ENCODE peak calls at places on chromosomes 12 and 14, in five cellular contexts. One of them, this sample, is unnamed.

GRCh38 chr14:65073605-65074201 is 28.6 kb downstream of the MAX start:
- DNase-seq in nephron progenitor cell: no peak
- DNase-seq in esophagus muscularis mucosa: no peak
- DNase-seq in GM23338: no peak
- DNase-seq in GM12865: no peak
- DNase-seq in this sample: no peak

GRCh38 chr12:112418248-112418595 is 525 bp upstream of the PTPN11 start:
- DNase-seq in GM23338: no peak
- DNase-seq in nephron progenitor cell: no peak
- DNase-seq in GM12865: peak
- DNase-seq in esophagus muscularis mucosa: no peak
- DNase-seq in this sample: no peak

GRCh38 chr14:68941820-68942219 is 37.3 kb downstream of the ACTN1 start:
- DNase-seq in GM23338: peak
- DNase-seq in nephron progenitor cell: no peak
- DNase-seq in esophagus muscularis mucosa: no peak
- DNase-seq in GM12865: no peak
- DNase-seq in this sample: no peak

GRCh38 chr12:69510176-69510827 is 40.1 kb downstream of the FRS2 start:
- DNase-seq in nephron progenitor cell: no peak
- DNase-seq in GM12865: no peak
- DNase-seq in GM23338: no peak
- DNase-seq in esophagus muscularis mucosa: no peak
- DNase-seq in this sample: no peak

GRCh38 chr12:19894803-19895202 is 455.5 kb downstream of the AEBP2 start:
- DNase-seq in esophagus muscularis mucosa: no peak
- DNase-seq in GM12865: peak
- DNase-seq in nephron progenitor cell: no peak
- DNase-seq in GM23338: no peak
- DNase-seq in this sample: peak

GRCh38 chr12:105831372-105831771 is 307.4 kb downstream of the NUAK1 start:
- DNase-seq in esophagus muscularis mucosa: peak
- DNase-seq in GM23338: peak
- DNase-seq in nephron progenitor cell: no peak
- DNase-seq in GM12865: no peak
- DNase-seq in this sample: no peak

GRCh38 chr12:104694711-104695110 is 238.0 kb downstream of the CHST11 start:
- DNase-seq in GM23338: no peak
- DNase-seq in GM12865: no peak
- DNase-seq in nephron progenitor cell: no peak
- DNase-seq in esophagus muscularis mucosa: no peak
- DNase-seq in this sample: no peak

GRCh38 chr12:100473716-100474150 is at the start of gene NR1H4:
- DNase-seq in GM12865: no peak
- DNase-seq in esophagus muscularis mucosa: no peak
- DNase-seq in nephron progenitor cell: no peak
- DNase-seq in GM23338: no peak
- DNase-seq in this sample: no peak

GRCh38 chr12:115799610-115800009 is 477.9 kb downstream of the MED13L start:
- DNase-seq in esophagus muscularis mucosa: no peak
- DNase-seq in nephron progenitor cell: no peak
- DNase-seq in GM12865: no peak
- DNase-seq in GM23338: no peak
- DNase-seq in this sample: no peak

GRCh38 chr12:33944703-33945437 is 77.4 kb upstream of the ALG10 start:
- DNase-seq in esophagus muscularis mucosa: no peak
- DNase-seq in GM12865: no peak
- DNase-seq in nephron progenitor cell: no peak
- DNase-seq in GM23338: peak
- DNase-seq in this sample: no peak

GRCh38 chr14:91094772-91095171 is 19.1 kb upstream of the DGLUCY start:
- DNase-seq in esophagus muscularis mucosa: no peak
- DNase-seq in nephron progenitor cell: no peak
- DNase-seq in GM12865: no peak
- DNase-seq in GM23338: no peak
- DNase-seq in this sample: no peak

GRCh38 chr12:39393890-39394289 is 49.0 kb downstream of the KIF21A start:
- DNase-seq in GM23338: peak
- DNase-seq in nephron progenitor cell: no peak
- DNase-seq in esophagus muscularis mucosa: no peak
- DNase-seq in GM12865: no peak
- DNase-seq in this sample: no peak

GRCh38 chr12:92257261-92257660 is 111.6 kb upstream of the BTG1 start:
- DNase-seq in GM12865: no peak
- DNase-seq in GM23338: no peak
- DNase-seq in nephron progenitor cell: no peak
- DNase-seq in esophagus muscularis mucosa: no peak
- DNase-seq in this sample: no peak

GRCh38 chr14:30243805-30244204 is 315.2 kb upstream of the G2E3 start:
- DNase-seq in GM12865: no peak
- DNase-seq in GM23338: no peak
- DNase-seq in nephron progenitor cell: no peak
- DNase-seq in esophagus muscularis mucosa: no peak
- DNase-seq in this sample: no peak

GRCh38 chr12:9237286-9237685 is 29.1 kb upstream of the PZP start:
- DNase-seq in GM23338: no peak
- DNase-seq in GM12865: no peak
- DNase-seq in nephron progenitor cell: no peak
- DNase-seq in esophagus muscularis mucosa: no peak
- DNase-seq in this sample: no peak

GRCh38 chr12:99752740-99753139 is 105.2 kb downstream of the GARIN6 start:
- DNase-seq in GM12865: no peak
- DNase-seq in esophagus muscularis mucosa: no peak
- DNase-seq in nephron progenitor cell: no peak
- DNase-seq in GM23338: no peak
- DNase-seq in this sample: no peak

GRCh38 chr14:36955967-36956366 is 216.4 kb downstream of the SLC25A21 start:
- DNase-seq in esophagus muscularis mucosa: no peak
- DNase-seq in GM12865: no peak
- DNase-seq in GM23338: no peak
- DNase-seq in nephron progenitor cell: no peak
- DNase-seq in this sample: no peak

GRCh38 chr12:20946732-20947131 is 136.2 kb downstream of the SLCO1B3 start:
- DNase-seq in GM12865: peak
- DNase-seq in nephron progenitor cell: peak
- DNase-seq in esophagus muscularis mucosa: no peak
- DNase-seq in GM23338: peak
- DNase-seq in this sample: peak

GRCh38 chr14:104461676-104462443 is 117.7 kb upstream of the C14orf180 start:
- DNase-seq in nephron progenitor cell: peak
- DNase-seq in esophagus muscularis mucosa: no peak
- DNase-seq in GM12865: no peak
- DNase-seq in GM23338: peak
- DNase-seq in this sample: no peak

GRCh38 chr12:72323881-72324280 is 51.7 kb downstream of the TRHDE start:
- DNase-seq in esophagus muscularis mucosa: no peak
- DNase-seq in nephron progenitor cell: no peak
- DNase-seq in GM12865: no peak
- DNase-seq in GM23338: no peak
- DNase-seq in this sample: no peak

GRCh38 chr12:64042901-64043300 is 179.2 kb downstream of the KICS2 start:
- DNase-seq in GM12865: no peak
- DNase-seq in nephron progenitor cell: no peak
- DNase-seq in esophagus muscularis mucosa: no peak
- DNase-seq in GM23338: no peak
- DNase-seq in this sample: no peak

GRCh38 chr12:113837528-113838296 is 128.4 kb downstream of the RBM19 start:
- DNase-seq in esophagus muscularis mucosa: no peak
- DNase-seq in GM12865: no peak
- DNase-seq in nephron progenitor cell: no peak
- DNase-seq in GM23338: no peak
- DNase-seq in this sample: no peak
- TF ChIP-seq CTCF in esophagus muscularis mucosa: no peak
- TF ChIP-seq CTCF in GM12865: no peak
- TF ChIP-seq CTCF in nephron progenitor cell: peak
- TF ChIP-seq CTCF in GM23338: no peak
- TF ChIP-seq CTCF in this sample: no peak

DNA sequence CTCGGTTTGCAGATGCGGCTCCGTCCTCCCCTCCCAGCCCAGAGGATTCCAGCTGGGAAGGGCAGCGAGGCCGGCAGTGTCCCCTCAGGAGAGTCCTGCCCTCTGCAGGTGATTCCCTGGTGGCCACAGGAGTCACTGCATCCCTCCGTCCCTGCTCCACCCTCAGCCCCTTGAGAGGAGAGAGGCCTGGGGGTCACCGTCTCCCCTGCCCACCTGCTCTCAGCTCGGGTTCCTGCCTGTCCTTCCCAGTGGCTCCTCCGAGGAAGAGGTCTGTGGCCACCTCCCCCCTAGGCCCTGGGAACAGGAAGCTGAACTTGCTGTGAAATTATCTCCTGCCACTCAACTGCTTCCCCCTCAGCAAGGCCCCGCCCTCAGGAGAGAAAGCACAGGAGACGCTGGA is 12.9 kb upstream of the GALNT9 start:
- DNase-seq in GM23338: peak
- DNase-seq in GM12865: no peak
- DNase-seq in esophagus muscularis mucosa: no peak
- DNase-seq in nephron progenitor cell: peak
- DNase-seq in this sample: no peak
- TF ChIP-seq CTCF in GM23338: peak
- TF ChIP-seq CTCF in GM12865: no peak
- TF ChIP-seq CTCF in esophagus muscularis mucosa: no peak
- TF ChIP-seq CTCF in nephron progenitor cell: peak
- TF ChIP-seq CTCF in this sample: no peak

DNA sequence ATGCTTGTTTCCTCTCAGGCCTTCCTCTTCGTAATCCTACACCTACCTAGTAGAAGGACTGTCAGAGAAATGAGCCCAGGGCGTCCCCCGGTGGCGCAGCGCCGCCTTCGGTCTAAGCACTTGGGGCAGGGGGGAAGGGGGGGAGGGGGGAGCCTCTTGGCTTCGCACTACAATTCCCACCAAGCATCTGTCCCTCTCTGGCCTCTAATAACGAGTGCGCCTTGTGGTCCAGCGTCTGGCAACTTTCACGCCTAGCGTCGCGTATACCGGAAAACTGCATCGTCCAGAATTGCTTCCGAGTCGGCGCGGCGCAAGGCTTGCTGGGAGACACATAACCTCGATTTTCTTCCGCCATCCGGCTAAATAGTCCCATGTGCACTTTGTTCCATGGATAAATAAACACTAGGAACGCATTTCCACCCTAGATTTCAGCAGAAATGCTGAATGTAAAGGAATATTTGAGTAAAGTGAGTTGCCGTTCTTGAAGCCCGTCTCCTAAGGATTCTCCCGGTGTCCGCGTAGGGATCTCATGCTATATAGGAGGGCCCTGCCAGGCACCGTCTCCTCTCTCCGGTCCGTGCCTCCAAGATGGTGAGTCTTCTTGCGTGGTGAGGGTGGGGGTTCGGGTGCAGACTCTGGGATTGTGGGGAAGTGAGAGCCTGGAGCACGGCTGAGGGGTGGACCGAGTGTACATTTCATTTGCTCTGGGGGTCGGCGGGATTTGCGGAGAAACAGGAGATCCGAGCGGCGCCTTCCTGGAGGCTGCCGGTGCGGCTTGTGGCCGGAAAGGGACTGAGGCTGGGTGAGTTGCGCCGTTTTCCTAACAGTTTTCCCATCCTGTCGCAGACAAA is at the start of gene RPS26:
- DNase-seq in GM23338: peak
- DNase-seq in nephron progenitor cell: peak
- DNase-seq in GM12865: peak
- DNase-seq in esophagus muscularis mucosa: peak
- DNase-seq in this sample: peak
- TF ChIP-seq CTCF in GM23338: peak
- TF ChIP-seq CTCF in nephron progenitor cell: peak
- TF ChIP-seq CTCF in GM12865: peak
- TF ChIP-seq CTCF in esophagus muscularis mucosa: peak
- TF ChIP-seq CTCF in this sample: peak

GRCh38 chr12:24049771-24050170 is 100.3 kb upstream of the SOX5 start:
- DNase-seq in nephron progenitor cell: no peak
- DNase-seq in GM12865: no peak
- DNase-seq in GM23338: no peak
- DNase-seq in esophagus muscularis mucosa: no peak
- DNase-seq in this sample: no peak

GRCh38 chr12:24047345-24047744 is 97.9 kb upstream of the SOX5 start:
- DNase-seq in esophagus muscularis mucosa: no peak
- DNase-seq in nephron progenitor cell: no peak
- DNase-seq in GM23338: no peak
- DNase-seq in GM12865: no peak
- DNase-seq in this sample: no peak

GRCh38 chr12:24048446-24048845 is 99.0 kb upstream of the SOX5 start:
- DNase-seq in nephron progenitor cell: no peak
- DNase-seq in GM23338: no peak
- DNase-seq in esophagus muscularis mucosa: no peak
- DNase-seq in GM12865: no peak
- DNase-seq in this sample: no peak

GRCh38 chr12:24045816-24046257 is 96.4 kb upstream of the SOX5 start:
- DNase-seq in GM12865: no peak
- DNase-seq in esophagus muscularis mucosa: no peak
- DNase-seq in GM23338: no peak
- DNase-seq in nephron progenitor cell: no peak
- DNase-seq in this sample: no peak

GRCh38 chr12:24049101-24049500 is 99.6 kb upstream of the SOX5 start:
- DNase-seq in esophagus muscularis mucosa: no peak
- DNase-seq in GM23338: no peak
- DNase-seq in nephron progenitor cell: no peak
- DNase-seq in GM12865: no peak
- DNase-seq in this sample: no peak
- TF ChIP-seq CTCF in esophagus muscularis mucosa: no peak
- TF ChIP-seq CTCF in GM23338: no peak
- TF ChIP-seq CTCF in nephron progenitor cell: no peak
- TF ChIP-seq CTCF in GM12865: no peak
- TF ChIP-seq CTCF in this sample: no peak